ENCODE peak calls at places on chromosomes 1 and 21, in five cellular contexts. J is naive thymus-derived CD8-positive, alpha-beta T cell; V is thoracic aorta; Z is ovary; E is germinal center. T is an unnamed sample.

GRCh38 chr1:113565621-113566020 is 175.3 kb downstream of the MAGI3 start:
- DNase-seq in V (no peak), Z (no peak), J (no peak), E (no peak), T (no peak)

GRCh38 chr1:232110281-232111090 is 483.9 kb downstream of the DISC1 start:
- DNase-seq in E (no peak), J (no peak), Z (no peak), V (no peak), T (no peak)

GRCh38 chr1:184387871-184388670 is 1.2 kb downstream of the C1orf21 start:
- DNase-seq in E (peak), Z (peak), V (no peak), J (no peak), T (no peak)

GRCh38 chr1:185788386-185788785 is 54.2 kb downstream of the HMCN1 start:
- DNase-seq in E (no peak), J (no peak), Z (no peak), V (no peak), T (no peak)

GRCh38 chr1:71191520-71191919 is 110.7 kb upstream of the ZRANB2 start:
- DNase-seq in V (no peak), Z (no peak), J (no peak), E (no peak), T (no peak)

GRCh38 chr1:202076050-202076511 is 46.6 kb upstream of the GPR37L1 start:
- DNase-seq in V (no peak), J (no peak), Z (no peak), E (no peak), T (no peak)

GRCh38 chr1:66360285-66360724 is 173.6 kb upstream of the SGIP1 start:
- DNase-seq in E (no peak), Z (no peak), J (no peak), V (no peak), T (no peak)

GRCh38 chr21:31873275-31873695 is 465 bp downstream of the HUNK start:
- DNase-seq in J (no peak), V (no peak), Z (no peak), E (no peak), T (no peak)

GRCh38 chr21:37207441-37208009 is 59.6 kb downstream of the VPS26C start:
- DNase-seq in J (no peak), E (peak), Z (no peak), V (no peak), T (no peak)

GRCh38 chr1:238672262-238672661 is 714.1 kb upstream of the CHRM3 start:
- DNase-seq in Z (no peak), E (no peak), J (no peak), V (no peak), T (no peak)

GRCh38 chr1:218330043-218330623 is 15.0 kb upstream of the TGFB2 start:
- DNase-seq in Z (no peak), E (peak), J (no peak), V (no peak), T (peak)

T was measured in naive thymus-derived CD4-positive, alpha-beta T cell.